ENCODE peak calls at places on chromosome 19, in six cellular contexts. U is psoas muscle, X is BE2C, Z is left ventricle myocardium inferior, C is cardiac muscle cell, W is tibial artery. V is an unnamed sample. For H3K4me1, the result is how much of the 10 kb centered on the place peaks cover.

GRCh38 chr19:49421039-49421877 is 2.0 kb downstream of the PTH2 start:
- DNase-seq in U (peak), X (peak), Z (peak), C (peak), W (peak), V (no peak)

GRCh38 chr19:1170938-1171754 is 2.9 kb downstream of the SBNO2 start:
- DNase-seq in U (no peak), X (no peak), Z (no peak), C (no peak), W (no peak), V (no peak)

GRCh38 chr19:49596407-49596806 is 5.4 kb downstream of the PRR12 start:
- DNase-seq in U (no peak), X (no peak), Z (no peak), C (no peak), W (no peak), V (no peak)

GRCh38 chr19:40623403-40624239 is 22.5 kb downstream of the LTBP4 start:
- DNase-seq in U (no peak), X (peak), Z (no peak), C (peak), W (no peak), V (no peak)

GRCh38 chr19:49658139-49658517 is 7.5 kb downstream of the IRF3 start:
- DNase-seq in U (no peak), X (no peak), Z (no peak), C (no peak), W (no peak), V (no peak)

GRCh38 chr19:14135355-14135754 is 1.0 kb downstream of the ASF1B start:
- DNase-seq in U (no peak), X (no peak), Z (no peak), C (no peak), W (no peak), V (no peak)

GRCh38 chr19:17235618-17236413 is 9.8 kb downstream of the OCEL1 start:
- DNase-seq in U (peak), X (peak), Z (peak), C (peak), W (peak), V (no peak)

GRCh38 chr19:49387936-49388372 is at the start of gene KASH5:
- DNase-seq in U (peak), X (peak), Z (peak), C (peak), W (peak), V (peak)

GRCh38 chr19:14107581-14108461 is 9.7 kb downstream of the PRKACA start:
- DNase-seq in U (peak), X (no peak), Z (peak), C (peak), W (no peak), V (no peak)

GRCh38 chr19:6061420-6062130 is 48.7 kb downstream of the RFX2 start:
- DNase-seq in U (peak), X (no peak), Z (no peak), C (no peak), W (peak), V (no peak)

GRCh38 chr19:35545855-35546381 is 492 bp downstream of the TMEM147 start:
- DNase-seq in U (peak), X (peak), Z (peak), C (peak), W (no peak), V (no peak)

GRCh38 chr19:719081-719512 is 10.4 kb downstream of the PALM start:
- DNase-seq in U (peak), X (no peak), Z (peak), C (peak), W (peak), V (no peak)

GRCh38 chr19:48403606-48404005 is 10.1 kb downstream of the GRIN2D start:
- DNase-seq in U (no peak), X (peak), Z (no peak), C (peak), W (peak), V (no peak)

GRCh38 chr19:50024719-50025021 is 502 bp downstream of the VRK3 start:
- DNase-seq in U (no peak), X (peak), Z (no peak), C (no peak), W (no peak), V (no peak)

GRCh38 chr19:17402982-17403855 is 2.2 kb downstream of the BST2 start:
- DNase-seq in U (peak), X (peak), Z (no peak), C (peak), W (no peak), V (no peak)

GRCh38 chr19:56720281-56720680 is 48.7 kb upstream of the ZNF835 start:
- DNase-seq in U (peak), X (no peak), Z (no peak), C (peak), W (no peak), V (no peak)

GRCh38 chr19:5460748-5461147 is 5.5 kb downstream of the ZNRF4 start:
- DNase-seq in U (no peak), X (peak), Z (no peak), C (no peak), W (no peak), V (no peak)

GRCh38 chr19:23547816-23548430 is 139.1 kb downstream of the ZNF675 start:
- DNase-seq in U (no peak), X (no peak), Z (no peak), C (no peak), W (no peak), V (no peak)

GRCh38 chr19:12783849-12784393 is 7.4 kb upstream of the JUNB start:
- DNase-seq in U (peak), X (no peak), Z (peak), C (no peak), W (no peak), V (no peak)

GRCh38 chr19:18340237-18340989 is at the start of gene PGPEP1:
- DNase-seq in U (peak), X (peak), Z (peak), C (peak), W (peak), V (no peak)

GRCh38 chr19:18009412-18010066 is 1.6 kb downstream of the ARRDC2 start:
- DNase-seq in U (peak), X (no peak), Z (no peak), C (no peak), W (no peak), V (no peak)

GRCh38 chr19:13428352-13428751 is 77.9 kb downstream of the CACNA1A start:
- DNase-seq in U (no peak), X (peak), Z (no peak), C (peak), W (no peak), V (no peak)

GRCh38 chr19:39937094-39937493 is 2.7 kb upstream of the FCGBP start:
- DNase-seq in U (no peak), X (no peak), Z (no peak), C (no peak), W (no peak), V (no peak)

GRCh38 chr19:23415561-23416191 is 20.4 kb upstream of the ZNF91 start:
- DNase-seq in U (no peak), X (peak), Z (peak), C (peak), W (no peak), V (no peak)

GRCh38 chr19:7159105-7159933 is 89.8 kb downstream of the ZNF557 start:
- DNase-seq in U (peak), X (no peak), Z (peak), C (peak), W (peak), V (no peak)

GRCh38 chr19:42203700-42204099 is 13.8 kb downstream of the DEDD2 start:
- DNase-seq in U (no peak), X (no peak), Z (no peak), C (no peak), W (no peak), V (no peak)

GRCh38 chr19:29448046-29448445 is 77.7 kb upstream of the VSTM2B start:
- DNase-seq in U (no peak), X (no peak), Z (no peak), C (no peak), W (no peak), V (no peak)

GRCh38 chr19:13839193-13839937 is 37.6 kb upstream of the NANOS3 start:
- DNase-seq in U (peak), X (peak), Z (peak), C (peak), W (peak), V (no peak)

GRCh38 chr19:21482863-21483276 is 22.5 kb upstream of the ZNF429 start:
- DNase-seq in U (peak), X (peak), Z (peak), C (peak), W (no peak), V (no peak)

GRCh38 chr19:5103812-5104410 is 135.0 kb downstream of the KDM4B start:
- DNase-seq in U (no peak), X (no peak), Z (no peak), C (no peak), W (no peak), V (no peak)

GRCh38 chr19:1045247-1045603 is 5.3 kb downstream of the ABCA7 start:
- DNase-seq in U (peak), X (peak), Z (no peak), C (no peak), W (no peak), V (no peak)

GRCh38 chr19:6392219-6393073 is 518 bp downstream of the GTF2F1 start:
- DNase-seq in U (no peak), X (no peak), Z (no peak), C (no peak), W (no peak), V (no peak)

GRCh38 chr19:55473613-55474012 is 2.8 kb upstream of the ZNF628 start:
- DNase-seq in U (no peak), X (peak), Z (no peak), C (no peak), W (no peak), V (no peak)

GRCh38 chr19:44824758-44825157 is 15.9 kb downstream of the BCAM start:
- DNase-seq in U (no peak), X (no peak), Z (no peak), C (no peak), W (no peak), V (no peak)

GRCh38 chr19:56309511-56310185 is 5.0 kb downstream of the ZSCAN5A start:
- DNase-seq in U (peak), X (peak), Z (peak), C (peak), W (no peak), V (no peak)

GRCh38 chr19:42596391-42597071 is 1.8 kb upstream of the CEACAM8 start:
- DNase-seq in U (peak), X (peak), Z (no peak), C (peak), W (no peak), V (no peak)

GRCh38 chr19:51194527-51195315 is 30.2 kb upstream of the CD33 start:
- DNase-seq in U (no peak), X (no peak), Z (no peak), C (no peak), W (no peak), V (no peak)

GRCh38 chr19:34269081-34269480 is 14.7 kb downstream of the GARRE1 start:
- DNase-seq in U (no peak), X (no peak), Z (no peak), C (no peak), W (no peak), V (no peak)
- H3K4me3 ChIP-seq in U (peak), X (no peak), Z (peak), C (no peak), W (no peak), V (peak)

DNA sequence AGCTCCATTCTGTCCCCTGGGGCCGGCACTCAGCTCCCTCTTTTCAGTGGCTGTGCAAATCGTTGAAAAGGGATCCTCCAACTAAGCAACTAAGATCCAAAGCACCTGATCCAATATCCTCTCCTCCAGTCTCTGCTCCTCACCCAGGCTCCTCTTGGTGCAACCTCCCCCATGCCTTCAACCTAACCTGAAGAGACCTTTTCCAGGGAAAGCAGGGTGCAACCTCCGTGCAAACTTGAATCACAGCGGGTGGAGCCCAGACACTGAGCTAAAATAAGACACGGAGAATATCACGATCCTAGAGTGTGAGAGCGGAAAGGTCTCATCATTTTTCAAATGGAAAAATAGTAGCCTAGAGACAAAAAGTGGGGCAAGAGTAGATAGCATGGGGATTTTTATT is 8.3 kb downstream of the CACNG7 start:
- DNase-seq in U (no peak), X (no peak), Z (no peak), C (no peak), W (no peak), V (no peak)
- TF ChIP-seq CTCF in U (no peak), X (no peak), Z (no peak), C (no peak), W (no peak), V (no peak)

DNA sequence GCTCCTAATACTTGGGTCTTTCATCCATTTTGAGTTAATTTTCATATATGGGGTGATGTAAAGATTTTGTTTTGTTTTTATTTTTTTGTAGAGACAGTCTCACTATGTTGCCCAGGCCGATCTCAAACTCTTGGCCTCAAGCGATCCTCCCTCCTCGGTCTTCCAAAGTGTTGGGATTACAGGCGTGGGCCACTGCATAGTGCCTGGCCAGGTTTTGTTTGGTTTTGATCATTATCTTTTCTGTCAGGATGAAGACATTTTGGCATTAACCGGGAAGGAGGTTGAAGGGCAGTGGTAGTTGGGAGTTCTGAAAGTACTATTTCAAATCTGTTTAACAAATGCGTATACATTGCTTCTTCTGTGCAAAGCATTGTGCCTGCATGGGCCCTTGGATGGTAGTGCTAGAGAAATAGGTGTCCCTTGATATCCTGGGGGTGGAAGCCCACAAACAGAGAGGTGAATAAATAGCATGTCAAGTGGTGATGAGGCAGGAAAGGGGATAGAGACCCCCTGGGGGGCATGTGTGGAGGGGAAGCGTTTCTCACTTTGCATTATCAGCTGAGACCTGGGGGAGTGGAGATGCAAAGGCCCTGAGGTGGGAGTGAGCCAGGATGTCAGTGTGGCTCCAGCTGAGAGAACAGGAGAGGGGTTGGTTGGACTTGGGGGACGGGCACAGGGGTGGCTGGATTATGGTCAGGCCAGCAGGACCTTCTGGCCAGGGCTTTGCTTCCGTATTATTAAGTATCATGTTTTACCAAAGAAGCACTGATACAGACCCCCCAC is 41.4 kb downstream of the GATAD2A start:
- DNase-seq in U (no peak), X (no peak), Z (no peak), C (no peak), W (no peak), V (no peak)
- H3K4me1 ChIP-seq in U (under half), X (under half), Z (half or more), C (under half), W (under half), V (under half)

GRCh38 chr19:57817976-57818375 is 3.3 kb upstream of the ZNF552 start:
- DNase-seq in U (no peak), X (no peak), Z (no peak), C (no peak), W (no peak), V (no peak)

GRCh38 chr19:57818378-57818777 is 3.7 kb upstream of the ZNF552 start:
- DNase-seq in U (no peak), X (no peak), Z (no peak), C (no peak), W (no peak), V (no peak)

GRCh38 chr19:57825501-57825900 is 4.6 kb upstream of the ZNF587B start:
- DNase-seq in U (no peak), X (no peak), Z (no peak), C (peak), W (no peak), V (no peak)

GRCh38 chr19:57816652-57817051 is 1.9 kb upstream of the ZNF552 start:
- DNase-seq in U (no peak), X (no peak), Z (no peak), C (no peak), W (no peak), V (no peak)

GRCh38 chr19:57820599-57820998 is 5.9 kb upstream of the ZNF552 start:
- DNase-seq in U (no peak), X (no peak), Z (no peak), C (no peak), W (no peak), V (no peak)
- H3K4me3 ChIP-seq in U (peak), X (peak), Z (peak), C (peak), W (peak), V (peak)

GRCh38 chr19:46077815-46078167 is 37.0 kb upstream of the IGFL4 start:
- DNase-seq in U (no peak), X (no peak), Z (no peak), C (no peak), W (no peak), V (no peak)
- TF ChIP-seq CTCF in U (no peak), X (no peak), Z (no peak), C (no peak), W (no peak), V (no peak)

DNA sequence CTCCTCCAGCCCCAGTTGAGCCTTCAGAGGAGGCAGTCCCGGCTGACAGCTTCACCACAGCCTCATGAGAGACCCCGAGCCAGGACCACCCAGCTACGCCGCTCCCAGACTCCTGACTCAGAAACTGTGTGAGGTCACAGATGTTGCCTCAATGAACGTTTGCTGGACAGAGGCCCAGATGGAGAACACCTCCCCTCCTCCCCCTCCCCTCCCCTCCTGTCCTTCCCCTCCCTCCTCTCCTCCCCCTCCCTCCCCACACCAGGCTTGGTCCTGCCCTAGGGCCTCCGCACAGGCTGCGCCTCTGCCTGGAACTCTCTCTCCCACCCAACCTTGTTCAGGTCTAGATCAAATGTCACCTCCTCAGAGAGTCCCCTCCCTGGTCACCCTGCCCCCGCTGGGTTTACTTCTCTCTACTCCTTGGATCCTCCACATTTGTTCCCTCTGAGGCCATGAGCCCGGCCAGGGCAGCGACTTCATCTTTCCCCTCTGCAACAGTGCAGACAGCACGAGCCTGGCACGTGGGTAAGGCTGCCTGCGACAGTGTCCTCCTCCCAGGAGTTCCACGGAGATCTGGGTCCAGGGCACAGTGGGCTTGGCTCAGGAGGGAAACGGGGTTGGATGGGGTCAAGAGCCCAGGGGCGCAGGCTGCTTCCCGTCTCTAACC is 17.4 kb downstream of the PIP5K1C start:
- DNase-seq in U (no peak), X (no peak), Z (no peak), C (peak), W (no peak), V (no peak)
- H3K4me1 ChIP-seq in U (under half), X (under half), Z (under half), C (under half), W (under half), V (under half)

DNA sequence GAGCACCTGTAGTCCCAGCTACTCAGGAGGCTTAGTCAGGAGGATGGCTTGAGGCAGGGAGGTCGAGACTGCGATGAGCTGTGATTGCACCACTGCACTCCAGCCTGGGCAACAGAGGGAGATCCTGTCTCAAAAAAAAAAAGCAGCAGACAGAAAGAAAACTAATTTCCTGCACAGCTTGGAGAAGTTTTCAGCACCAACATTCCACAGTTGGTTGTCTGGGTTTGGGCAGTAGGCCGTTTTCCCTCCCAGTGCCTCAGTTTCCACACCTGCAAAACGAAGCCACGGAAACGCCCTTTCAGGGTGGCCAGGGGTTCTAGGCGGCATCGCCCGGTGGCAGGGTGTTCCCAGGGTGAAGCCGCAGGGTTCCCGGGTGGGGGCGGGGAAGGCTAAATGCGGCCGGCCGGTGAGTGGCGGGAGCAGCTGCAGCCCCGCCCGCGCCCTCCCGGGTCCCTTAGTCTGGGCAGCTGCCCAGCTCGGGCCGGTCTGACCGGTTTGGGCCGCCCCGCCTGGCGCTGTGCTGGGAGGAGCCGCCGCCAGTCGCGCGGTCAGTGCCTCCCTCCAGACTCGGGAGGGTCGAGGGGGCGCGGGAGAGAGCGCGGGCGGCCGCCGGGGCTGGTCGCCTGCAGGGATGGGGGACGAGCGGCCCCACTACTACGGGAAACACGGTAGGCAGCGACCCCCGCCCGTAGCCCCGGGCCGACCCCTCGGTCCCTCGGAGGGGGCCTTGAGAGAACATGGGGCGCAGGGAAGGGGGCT is at the start of gene SLC44A2:
- DNase-seq in U (peak), X (peak), Z (peak), C (peak), W (peak), V (no peak)
- H3K4me3 ChIP-seq in U (peak), X (peak), Z (peak), C (peak), W (peak), V (peak)

V was measured in esophagus squamous epithelium.